ENCODE peak calls at places on chromosomes 4 and X, in six cellular contexts. One of them, this sample, is unnamed.

GRCh38 chr4:98659741-98660507 is 1.5 kb upstream of the TSPAN5 start:
- DNase-seq in K562: no peak
- DNase-seq in H1: no peak
- DNase-seq in HCT116: no peak
- DNase-seq in SK-N-SH: no peak
- DNase-seq in HepG2: peak
- DNase-seq in this sample: peak

GRCh38 chrX:139826065-139827044 is 106.5 kb downstream of the ATP11C start:
- DNase-seq in K562: no peak
- DNase-seq in H1: no peak
- DNase-seq in HCT116: no peak
- DNase-seq in SK-N-SH: no peak
- DNase-seq in HepG2: no peak
- DNase-seq in this sample: no peak

GRCh38 chr4:173571620-173572019 is 41.6 kb upstream of the HAND2 start:
- DNase-seq in K562: no peak
- DNase-seq in H1: no peak
- DNase-seq in HCT116: no peak
- DNase-seq in SK-N-SH: no peak
- DNase-seq in HepG2: no peak
- DNase-seq in this sample: no peak

GRCh38 chr4:111450867-111451266 is 694.4 kb upstream of the FAM241A start:
- DNase-seq in K562: no peak
- DNase-seq in H1: no peak
- DNase-seq in HCT116: no peak
- DNase-seq in SK-N-SH: no peak
- DNase-seq in HepG2: no peak
- DNase-seq in this sample: no peak

GRCh38 chrX:9272166-9272565 is 192.7 kb upstream of the TBL1X start:
- DNase-seq in K562: no peak
- DNase-seq in H1: no peak
- DNase-seq in HCT116: no peak
- DNase-seq in SK-N-SH: no peak
- DNase-seq in HepG2: no peak
- DNase-seq in this sample: no peak

GRCh38 chrX:45322382-45322781 is 121.7 kb upstream of the DIPK2B start:
- DNase-seq in K562: peak
- DNase-seq in H1: peak
- DNase-seq in HCT116: peak
- DNase-seq in SK-N-SH: no peak
- DNase-seq in HepG2: peak
- DNase-seq in this sample: peak

GRCh38 chr4:165493359-165493758 is 114.6 kb downstream of the CPE start:
- DNase-seq in K562: peak
- DNase-seq in H1: peak
- DNase-seq in HCT116: peak
- DNase-seq in SK-N-SH: peak
- DNase-seq in HepG2: peak
- DNase-seq in this sample: peak

GRCh38 chr4:155705664-155706063 is 39.0 kb downstream of the GUCY1A1 start:
- DNase-seq in K562: no peak
- DNase-seq in H1: no peak
- DNase-seq in HCT116: no peak
- DNase-seq in SK-N-SH: no peak
- DNase-seq in HepG2: peak
- DNase-seq in this sample: no peak

GRCh38 chr4:55008166-55009056 is 117.0 kb downstream of the KDR start:
- DNase-seq in K562: peak
- DNase-seq in H1: peak
- DNase-seq in HCT116: no peak
- DNase-seq in SK-N-SH: peak
- DNase-seq in HepG2: no peak
- DNase-seq in this sample: no peak

GRCh38 chr4:183354213-183354612 is 32.0 kb upstream of the CLDN24 start:
- DNase-seq in K562: peak
- DNase-seq in H1: no peak
- DNase-seq in HCT116: no peak
- DNase-seq in SK-N-SH: no peak
- DNase-seq in HepG2: peak
- DNase-seq in this sample: no peak

GRCh38 chr4:14916554-14917304 is 85.6 kb upstream of the CPEB2 start:
- DNase-seq in K562: no peak
- DNase-seq in H1: no peak
- DNase-seq in HCT116: peak
- DNase-seq in SK-N-SH: no peak
- DNase-seq in HepG2: peak
- DNase-seq in this sample: no peak

GRCh38 chr4:101103381-101104142 is 243.8 kb downstream of the PPP3CA start:
- DNase-seq in K562: no peak
- DNase-seq in H1: no peak
- DNase-seq in HCT116: no peak
- DNase-seq in SK-N-SH: peak
- DNase-seq in HepG2: no peak
- DNase-seq in this sample: peak

GRCh38 chr4:178086324-178086723 is 644.1 kb upstream of the AGA start:
- DNase-seq in K562: peak
- DNase-seq in H1: no peak
- DNase-seq in HCT116: peak
- DNase-seq in SK-N-SH: no peak
- DNase-seq in HepG2: peak
- DNase-seq in this sample: peak

GRCh38 chrX:111719426-111720210 is 38.6 kb downstream of the ALG13 start:
- DNase-seq in K562: no peak
- DNase-seq in H1: no peak
- DNase-seq in HCT116: no peak
- DNase-seq in SK-N-SH: peak
- DNase-seq in HepG2: no peak
- DNase-seq in this sample: peak

GRCh38 chr4:102196221-102196620 is 149.1 kb downstream of the SLC39A8 start:
- DNase-seq in K562: no peak
- DNase-seq in H1: no peak
- DNase-seq in HCT116: no peak
- DNase-seq in SK-N-SH: no peak
- DNase-seq in HepG2: no peak
- DNase-seq in this sample: no peak

GRCh38 chrX:70166601-70167590 is 10.4 kb upstream of the DGAT2L6 start:
- DNase-seq in K562: peak
- DNase-seq in H1: no peak
- DNase-seq in HCT116: peak
- DNase-seq in SK-N-SH: no peak
- DNase-seq in HepG2: peak
- DNase-seq in this sample: no peak

GRCh38 chrX:119698835-119699234 is 5.9 kb upstream of the SEPTIN6 start:
- DNase-seq in K562: peak
- DNase-seq in H1: no peak
- DNase-seq in HCT116: peak
- DNase-seq in SK-N-SH: peak
- DNase-seq in HepG2: peak
- DNase-seq in this sample: peak

GRCh38 chr4:187814737-187815465 is 180.7 kb upstream of the ZFP42 start:
- DNase-seq in K562: peak
- DNase-seq in H1: no peak
- DNase-seq in HCT116: no peak
- DNase-seq in SK-N-SH: no peak
- DNase-seq in HepG2: no peak
- DNase-seq in this sample: peak

GRCh38 chrX:55451125-55451524 is 802 bp upstream of the MAGEH1 start:
- DNase-seq in K562: no peak
- DNase-seq in H1: no peak
- DNase-seq in HCT116: no peak
- DNase-seq in SK-N-SH: no peak
- DNase-seq in HepG2: no peak
- DNase-seq in this sample: no peak

GRCh38 chr4:75718529-75718928 is 5.8 kb upstream of the USO1 start:
- DNase-seq in K562: no peak
- DNase-seq in H1: no peak
- DNase-seq in HCT116: peak
- DNase-seq in SK-N-SH: no peak
- DNase-seq in HepG2: no peak
- DNase-seq in this sample: no peak

GRCh38 chrX:21946925-21947641 is 6.6 kb downstream of the SMS start:
- DNase-seq in K562: peak
- DNase-seq in H1: no peak
- DNase-seq in HCT116: no peak
- DNase-seq in SK-N-SH: no peak
- DNase-seq in HepG2: no peak
- DNase-seq in this sample: no peak

GRCh38 chr4:151025759-151026158 is 10.7 kb upstream of the LRBA start:
- DNase-seq in K562: no peak
- DNase-seq in H1: no peak
- DNase-seq in HCT116: no peak
- DNase-seq in SK-N-SH: no peak
- DNase-seq in HepG2: no peak
- DNase-seq in this sample: no peak

GRCh38 chr4:153792007-153792892 is 3.4 kb upstream of the SFRP2 start:
- DNase-seq in K562: peak
- DNase-seq in H1: peak
- DNase-seq in HCT116: no peak
- DNase-seq in SK-N-SH: peak
- DNase-seq in HepG2: no peak
- DNase-seq in this sample: no peak

GRCh38 chr4:72531322-72531721 is 37.7 kb downstream of the ADAMTS3 start:
- DNase-seq in K562: no peak
- DNase-seq in H1: no peak
- DNase-seq in HCT116: no peak
- DNase-seq in SK-N-SH: no peak
- DNase-seq in HepG2: no peak
- DNase-seq in this sample: no peak

GRCh38 chrX:140431521-140431920 is 73.3 kb downstream of the SOX3 start:
- DNase-seq in K562: no peak
- DNase-seq in H1: no peak
- DNase-seq in HCT116: no peak
- DNase-seq in SK-N-SH: no peak
- DNase-seq in HepG2: no peak
- DNase-seq in this sample: peak

GRCh38 chr4:38819569-38819968 is 15.0 kb upstream of the TLR1 start:
- DNase-seq in K562: no peak
- DNase-seq in H1: no peak
- DNase-seq in HCT116: no peak
- DNase-seq in SK-N-SH: no peak
- DNase-seq in HepG2: no peak
- DNase-seq in this sample: no peak

GRCh38 chr4:38822748-38823303 is 18.2 kb upstream of the TLR1 start:
- DNase-seq in K562: no peak
- DNase-seq in H1: no peak
- DNase-seq in HCT116: no peak
- DNase-seq in SK-N-SH: no peak
- DNase-seq in HepG2: no peak
- DNase-seq in this sample: no peak

GRCh38 chr4:38820329-38821061 is 15.9 kb upstream of the TLR1 start:
- DNase-seq in K562: no peak
- DNase-seq in H1: no peak
- DNase-seq in HCT116: no peak
- DNase-seq in SK-N-SH: no peak
- DNase-seq in HepG2: no peak
- DNase-seq in this sample: no peak

GRCh38 chr4:38823766-38824165 is 19.2 kb upstream of the TLR1 start:
- DNase-seq in K562: peak
- DNase-seq in H1: no peak
- DNase-seq in HCT116: no peak
- DNase-seq in SK-N-SH: no peak
- DNase-seq in HepG2: no peak
- DNase-seq in this sample: no peak

GRCh38 chr4:38821739-38822138 is 17.1 kb upstream of the TLR1 start:
- DNase-seq in K562: no peak
- DNase-seq in H1: no peak
- DNase-seq in HCT116: no peak
- DNase-seq in SK-N-SH: no peak
- DNase-seq in HepG2: no peak
- DNase-seq in this sample: no peak
- TF ChIP-seq JUND in K562: no peak
- TF ChIP-seq JUND in H1: no peak
- TF ChIP-seq JUND in HCT116: no peak
- TF ChIP-seq JUND in SK-N-SH: no peak
- TF ChIP-seq JUND in HepG2: no peak
- TF ChIP-seq JUND in this sample: no peak

GRCh38 chr4:94714761-94715160 is 43.0 kb upstream of the BMPR1B start:
- DNase-seq in K562: no peak
- DNase-seq in H1: no peak
- DNase-seq in HCT116: no peak
- DNase-seq in SK-N-SH: no peak
- DNase-seq in HepG2: no peak
- DNase-seq in this sample: no peak

GRCh38 chr4:94711635-94712034 is 46.1 kb upstream of the BMPR1B start:
- DNase-seq in K562: no peak
- DNase-seq in H1: no peak
- DNase-seq in HCT116: no peak
- DNase-seq in SK-N-SH: no peak
- DNase-seq in HepG2: no peak
- DNase-seq in this sample: no peak

GRCh38 chr4:94714360-94714759 is 43.4 kb upstream of the BMPR1B start:
- DNase-seq in K562: no peak
- DNase-seq in H1: no peak
- DNase-seq in HCT116: no peak
- DNase-seq in SK-N-SH: no peak
- DNase-seq in HepG2: no peak
- DNase-seq in this sample: no peak
- TF ChIP-seq JUND in K562: no peak
- TF ChIP-seq JUND in H1: no peak
- TF ChIP-seq JUND in HCT116: no peak
- TF ChIP-seq JUND in SK-N-SH: no peak
- TF ChIP-seq JUND in HepG2: no peak
- TF ChIP-seq JUND in this sample: no peak

GRCh38 chr4:11614426-11614825 is 185.7 kb upstream of the HS3ST1 start:
- DNase-seq in K562: no peak
- DNase-seq in H1: no peak
- DNase-seq in HCT116: peak
- DNase-seq in SK-N-SH: no peak
- DNase-seq in HepG2: no peak
- DNase-seq in this sample: peak
- TF ChIP-seq JUND in K562: no peak
- TF ChIP-seq JUND in H1: no peak
- TF ChIP-seq JUND in HCT116: no peak
- TF ChIP-seq JUND in SK-N-SH: no peak
- TF ChIP-seq JUND in HepG2: no peak
- TF ChIP-seq JUND in this sample: peak

GRCh38 chr4:65831828-65832227 is 161.5 kb upstream of the EPHA5 start:
- DNase-seq in K562: no peak
- DNase-seq in H1: no peak
- DNase-seq in HCT116: no peak
- DNase-seq in SK-N-SH: no peak
- DNase-seq in HepG2: no peak
- DNase-seq in this sample: no peak

GRCh38 chr4:65839288-65839919 is 169.1 kb upstream of the EPHA5 start:
- DNase-seq in K562: no peak
- DNase-seq in H1: no peak
- DNase-seq in HCT116: no peak
- DNase-seq in SK-N-SH: no peak
- DNase-seq in HepG2: no peak
- DNase-seq in this sample: no peak

DNA sequence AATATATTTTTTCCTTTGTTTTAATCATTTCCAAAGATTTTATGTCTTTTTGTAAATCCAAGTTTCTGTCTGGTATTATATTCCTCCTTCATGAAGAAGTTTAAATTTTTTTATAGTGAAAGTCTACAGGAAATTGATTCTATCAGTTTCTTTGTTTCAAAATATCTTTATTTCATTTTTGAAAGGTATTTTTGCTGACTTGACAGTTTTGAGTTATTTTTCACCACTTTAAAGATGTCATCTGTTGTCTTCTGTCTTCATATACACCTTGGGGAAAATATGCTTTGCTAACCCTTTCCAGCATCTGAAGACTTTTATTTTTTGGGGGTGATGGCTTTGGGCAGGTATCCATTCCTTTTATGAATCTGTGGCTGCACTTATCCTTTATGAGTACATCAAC is 164.4 kb upstream of the EPHA5 start:
- DNase-seq in K562: no peak
- DNase-seq in H1: no peak
- DNase-seq in HCT116: no peak
- DNase-seq in SK-N-SH: no peak
- DNase-seq in HepG2: no peak
- DNase-seq in this sample: no peak
- TF ChIP-seq JUND in K562: no peak
- TF ChIP-seq JUND in H1: no peak
- TF ChIP-seq JUND in HCT116: no peak
- TF ChIP-seq JUND in SK-N-SH: no peak
- TF ChIP-seq JUND in HepG2: no peak
- TF ChIP-seq JUND in this sample: no peak